ENCODE peak calls at places on chromosome 6, in ten cellular contexts. F is fibroblast of lung, C is heart left ventricle, V is astrocyte, W is A549, A is endothelial cell of umbilical vein, Q is heart right ventricle, K is SK-N-SH, Z is psoas muscle, J is MM.1S. B is an unnamed sample. For H3K4me1, the result is how much of the 10 kb centered on the place peaks cover.

GRCh38 chr6:141953072-141953471 is 179.7 kb upstream of the GJE1 start:
- DNase-seq in F (no peak), C (no peak), V (no peak), W (no peak), A (no peak), Q (no peak), K (no peak), Z (no peak), J (no peak), B (no peak)

GRCh38 chr6:49342410-49342809 is 120.6 kb downstream of the MMUT start:
- DNase-seq in F (no peak), C (no peak), V (no peak), W (no peak), A (no peak), Q (no peak), K (no peak), Z (no peak), J (no peak), B (no peak)

GRCh38 chr6:1917628-1918371 is 308.1 kb downstream of the FOXC1 start:
- DNase-seq in F (peak), C (no peak), V (peak), W (peak), A (peak), Q (no peak), K (no peak), Z (no peak), J (no peak), B (no peak)

GRCh38 chr6:81808834-81809598 is 56.5 kb upstream of the TENT5A start:
- DNase-seq in F (peak), C (no peak), V (no peak), W (no peak), A (peak), Q (peak), K (no peak), Z (no peak), J (no peak), B (peak)

GRCh38 chr6:16729183-16729696 is 32.0 kb downstream of the ATXN1 start:
- DNase-seq in F (peak), C (no peak), V (peak), W (peak), A (peak), Q (no peak), K (no peak), Z (no peak), J (no peak), B (no peak)

GRCh38 chr6:2196079-2196679 is 49.2 kb downstream of the GMDS start:
- DNase-seq in F (peak), C (no peak), V (peak), W (peak), A (peak), Q (no peak), K (peak), Z (no peak), J (peak), B (no peak)

GRCh38 chr6:129750390-129750789 is 40.4 kb upstream of the ARHGAP18 start:
- DNase-seq in F (no peak), C (no peak), V (no peak), W (no peak), A (peak), Q (no peak), K (no peak), Z (no peak), J (no peak), B (no peak)

GRCh38 chr6:46816626-46817025 is 23.4 kb downstream of the MEP1A start:
- DNase-seq in F (no peak), C (no peak), V (no peak), W (no peak), A (no peak), Q (no peak), K (no peak), Z (no peak), J (no peak), B (no peak)

GRCh38 chr6:5981274-5982026 is 25.3 kb downstream of the NRN1 start:
- DNase-seq in F (peak), C (no peak), V (peak), W (no peak), A (no peak), Q (no peak), K (no peak), Z (no peak), J (no peak), B (no peak)

DNA sequence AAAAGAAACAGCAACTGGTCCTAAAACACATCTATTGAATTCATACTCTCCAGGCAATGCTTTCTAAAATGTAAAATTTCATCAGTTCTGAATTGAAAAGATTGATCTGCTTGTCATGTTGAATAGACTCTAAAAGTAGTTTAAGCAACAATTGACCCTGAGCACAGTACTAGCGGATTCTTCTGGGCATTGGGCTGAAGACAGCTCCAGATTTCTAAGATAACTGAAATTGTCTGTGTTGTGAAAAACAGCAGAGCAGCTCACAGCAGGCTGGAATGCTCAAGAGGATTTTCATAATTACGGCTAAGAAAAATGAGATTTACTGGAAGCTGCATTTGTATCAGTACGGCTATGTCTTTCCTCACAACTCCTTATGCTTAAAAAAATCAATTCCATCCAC is 373.7 kb downstream of the HACE1 start:
- DNase-seq in F (no peak), C (no peak), V (no peak), W (no peak), A (no peak), Q (no peak), K (peak), Z (no peak), J (no peak), B (no peak)
- H3K4me1 ChIP-seq in F (under half), C (under half), V (under half), W (under half), A (under half), Q (under half), K (under half), Z (under half), J (under half), B (under half)

GRCh38 chr6:56749632-56750151 is 107.0 kb upstream of the DST start:
- DNase-seq in F (peak), C (no peak), V (peak), W (no peak), A (peak), Q (no peak), K (no peak), Z (no peak), J (no peak), B (no peak)
- H3K4me1 ChIP-seq in F (under half), C (under half), V (under half), W (half or more), A (under half), Q (under half), K (under half), Z (half or more), J (under half), B (under half)

GRCh38 chr6:37623666-37624065 is 74.0 kb downstream of the MDGA1 start:
- DNase-seq in F (no peak), C (no peak), V (no peak), W (no peak), A (no peak), Q (no peak), K (no peak), Z (no peak), J (no peak), B (no peak)

GRCh38 chr6:37625591-37626374 is 71.9 kb downstream of the MDGA1 start:
- DNase-seq in F (no peak), C (no peak), V (no peak), W (no peak), A (no peak), Q (no peak), K (no peak), Z (no peak), J (no peak), B (no peak)

GRCh38 chr6:37624606-37625574 is 72.8 kb downstream of the MDGA1 start:
- DNase-seq in F (peak), C (peak), V (no peak), W (no peak), A (peak), Q (peak), K (peak), Z (peak), J (no peak), B (peak)

GRCh38 chr6:37622639-37623038 is 75.0 kb downstream of the MDGA1 start:
- DNase-seq in F (peak), C (no peak), V (peak), W (no peak), A (no peak), Q (no peak), K (no peak), Z (no peak), J (no peak), B (no peak)

DNA sequence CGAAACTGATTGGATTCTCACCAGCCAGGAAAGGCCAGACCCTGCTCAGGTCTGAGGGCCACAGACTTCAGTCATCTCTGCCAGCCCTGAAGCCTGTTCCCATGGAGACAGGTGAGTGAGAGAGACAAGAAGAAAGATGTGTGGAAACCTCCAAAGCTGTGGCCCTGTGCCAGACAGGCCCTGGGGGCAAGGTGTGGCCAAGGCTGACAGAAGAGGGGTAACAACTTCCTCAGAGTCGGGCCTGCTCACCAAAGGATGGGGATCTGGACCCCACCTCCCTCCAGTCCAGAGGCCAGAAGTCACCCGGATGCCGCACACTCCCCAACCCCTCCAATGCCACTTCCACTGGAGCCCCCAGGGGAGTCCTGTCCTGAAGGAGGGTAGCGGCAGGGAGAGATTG is 73.6 kb downstream of the MDGA1 start:
- DNase-seq in F (no peak), C (no peak), V (no peak), W (peak), A (no peak), Q (no peak), K (no peak), Z (no peak), J (no peak), B (no peak)
- H3K4me1 ChIP-seq in F (under half), C (under half), V (under half), W (under half), A (under half), Q (under half), K (under half), Z (under half), J (under half), B (under half)

DNA sequence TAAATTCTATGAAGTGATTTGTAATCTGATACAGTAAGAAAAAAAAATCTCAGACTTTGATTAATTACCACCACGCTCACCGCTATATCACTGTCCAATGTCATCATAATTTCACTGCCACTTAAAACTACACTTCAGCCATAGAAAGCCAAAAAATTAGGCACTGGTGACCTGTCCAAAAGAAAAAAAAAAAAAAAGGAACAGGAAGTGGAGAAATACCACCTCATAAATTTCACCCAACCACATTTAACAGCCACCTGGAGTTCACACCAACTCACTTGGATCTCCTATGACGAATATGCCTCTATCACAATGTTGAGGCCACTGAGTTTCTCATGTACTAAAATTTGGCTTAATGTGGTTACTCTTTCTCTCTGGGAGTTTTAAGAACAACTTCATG is 237.5 kb upstream of the RSPO3 start:
- DNase-seq in F (no peak), C (no peak), V (no peak), W (no peak), A (no peak), Q (no peak), K (no peak), Z (no peak), J (no peak), B (no peak)
- H3K4me1 ChIP-seq in F (under half), C (under half), V (under half), W (under half), A (under half), Q (under half), K (under half), Z (under half), J (under half), B (under half)

DNA sequence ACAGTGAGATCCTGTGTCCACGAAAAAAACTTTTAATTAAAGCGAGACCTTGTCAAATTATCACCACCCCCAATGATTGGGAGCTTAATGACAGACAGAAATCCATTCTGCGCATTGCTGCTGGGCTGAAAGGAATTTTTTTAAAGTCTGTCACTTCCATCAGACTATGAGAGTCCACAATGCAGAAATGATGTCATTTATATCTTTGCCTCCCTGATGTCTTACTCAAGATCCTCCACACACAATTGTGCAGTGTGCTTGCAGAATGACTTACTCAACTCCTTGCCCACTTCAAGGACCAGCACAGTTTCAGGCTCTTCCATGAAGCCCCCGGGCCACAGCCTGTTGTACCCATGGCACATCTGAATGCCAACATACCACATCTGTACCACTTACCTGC is 41.0 kb downstream of the GPLD1 start:
- DNase-seq in F (no peak), C (no peak), V (no peak), W (no peak), A (no peak), Q (no peak), K (no peak), Z (no peak), J (no peak), B (no peak)
- H3K4me1 ChIP-seq in F (under half), C (under half), V (under half), W (under half), A (under half), Q (under half), K (under half), Z (under half), J (under half), B (under half)

B was measured in right cardiac atrium.